ENCODE peak calls at places on chromosomes 13 and 19, in ten cellular contexts. One of them, this sample, is unnamed.

GRCh38 chr13:41061914-41062837 is 867 bp downstream of the WBP4 start:
- DNase-seq in cardiac muscle cell: peak; percentile 79
- DNase-seq in tibial artery: no peak
- DNase-seq in spleen: no peak
- DNase-seq in body of pancreas: no peak
- DNase-seq in colonic mucosa: no peak
- DNase-seq in left ventricle myocardium inferior: no peak
- DNase-seq in PC-3: peak; percentile 44
- DNase-seq in endodermal cell: no peak
- DNase-seq in pancreas: no peak
- DNase-seq in this sample: no peak

GRCh38 chr13:56347014-56347413 is 793.7 kb upstream of the PRR20A start:
- DNase-seq in tibial artery: no peak
- DNase-seq in spleen: no peak
- DNase-seq in pancreas: no peak
- DNase-seq in PC-3: no peak
- DNase-seq in cardiac muscle cell: no peak
- DNase-seq in colonic mucosa: no peak
- DNase-seq in endodermal cell: no peak
- DNase-seq in body of pancreas: no peak
- DNase-seq in left ventricle myocardium inferior: no peak
- DNase-seq in this sample: no peak

GRCh38 chr19:5308471-5309437 is 31.9 kb downstream of the PTPRS start:
- DNase-seq in spleen: no peak
- DNase-seq in cardiac muscle cell: no peak
- DNase-seq in pancreas: peak; percentile 79
- DNase-seq in PC-3: no peak
- DNase-seq in colonic mucosa: peak; percentile 39
- DNase-seq in endodermal cell: no peak
- DNase-seq in body of pancreas: peak; percentile 76
- DNase-seq in tibial artery: peak; percentile 76
- DNase-seq in left ventricle myocardium inferior: peak; percentile 42
- DNase-seq in this sample: peak; percentile 88

GRCh38 chr13:36028359-36028758 is 102.8 kb downstream of the DCLK1 start:
- DNase-seq in tibial artery: no peak
- DNase-seq in left ventricle myocardium inferior: no peak
- DNase-seq in body of pancreas: no peak
- DNase-seq in cardiac muscle cell: no peak
- DNase-seq in PC-3: no peak
- DNase-seq in spleen: no peak
- DNase-seq in pancreas: no peak
- DNase-seq in endodermal cell: no peak
- DNase-seq in colonic mucosa: no peak
- DNase-seq in this sample: no peak

GRCh38 chr19:43774103-43774939 is 6.5 kb downstream of the KCNN4 start:
- DNase-seq in colonic mucosa: peak; percentile 83
- DNase-seq in tibial artery: no peak
- DNase-seq in pancreas: peak; percentile 71
- DNase-seq in cardiac muscle cell: peak; percentile 86
- DNase-seq in body of pancreas: peak; percentile 64
- DNase-seq in spleen: peak; percentile 83
- DNase-seq in endodermal cell: peak; percentile 94
- DNase-seq in PC-3: no peak
- DNase-seq in left ventricle myocardium inferior: peak; percentile 68
- DNase-seq in this sample: peak; percentile 61

GRCh38 chr19:11370744-11371143 is 3.7 kb upstream of the SWSAP1 start:
- DNase-seq in left ventricle myocardium inferior: no peak
- DNase-seq in tibial artery: no peak
- DNase-seq in colonic mucosa: no peak
- DNase-seq in PC-3: no peak
- DNase-seq in body of pancreas: no peak
- DNase-seq in spleen: no peak
- DNase-seq in endodermal cell: no peak
- DNase-seq in pancreas: no peak
- DNase-seq in cardiac muscle cell: no peak
- DNase-seq in this sample: no peak

GRCh38 chr19:14189415-14189814 is 16.6 kb downstream of the ADGRL1 start:
- DNase-seq in PC-3: no peak
- DNase-seq in left ventricle myocardium inferior: no peak
- DNase-seq in endodermal cell: no peak
- DNase-seq in colonic mucosa: no peak
- DNase-seq in tibial artery: no peak
- DNase-seq in pancreas: no peak
- DNase-seq in cardiac muscle cell: no peak
- DNase-seq in spleen: no peak
- DNase-seq in body of pancreas: no peak
- DNase-seq in this sample: no peak

GRCh38 chr13:109955598-109955997 is 169.2 kb upstream of the IRS2 start:
- DNase-seq in left ventricle myocardium inferior: no peak
- DNase-seq in endodermal cell: no peak
- DNase-seq in body of pancreas: no peak
- DNase-seq in cardiac muscle cell: no peak
- DNase-seq in spleen: no peak
- DNase-seq in pancreas: no peak
- DNase-seq in PC-3: no peak
- DNase-seq in colonic mucosa: no peak
- DNase-seq in tibial artery: no peak
- DNase-seq in this sample: no peak

GRCh38 chr19:19405919-19406877 is 723 bp downstream of the GATAD2A start:
- DNase-seq in spleen: peak; percentile 92
- DNase-seq in tibial artery: no peak
- DNase-seq in colonic mucosa: peak; percentile 59
- DNase-seq in endodermal cell: peak; percentile 78
- DNase-seq in cardiac muscle cell: peak; percentile 69
- DNase-seq in left ventricle myocardium inferior: peak; percentile 59
- DNase-seq in PC-3: peak; percentile 54
- DNase-seq in pancreas: peak; percentile 62
- DNase-seq in body of pancreas: peak; percentile 64
- DNase-seq in this sample: peak; percentile 43

GRCh38 chr13:51453308-51453958 is 597 bp upstream of the INTS6 start:
- DNase-seq in tibial artery: peak; percentile 83
- DNase-seq in left ventricle myocardium inferior: peak; percentile 88
- DNase-seq in body of pancreas: peak; percentile 83
- DNase-seq in colonic mucosa: peak; percentile 87
- DNase-seq in cardiac muscle cell: no peak
- DNase-seq in pancreas: no peak
- DNase-seq in endodermal cell: no peak
- DNase-seq in PC-3: no peak
- DNase-seq in spleen: peak; percentile 97
- DNase-seq in this sample: peak; percentile 81

GRCh38 chr13:113211774-113212173 is 2.4 kb downstream of the CUL4A start:
- DNase-seq in spleen: no peak
- DNase-seq in left ventricle myocardium inferior: no peak
- DNase-seq in body of pancreas: no peak
- DNase-seq in pancreas: no peak
- DNase-seq in endodermal cell: peak; percentile 80
- DNase-seq in PC-3: peak; percentile 19
- DNase-seq in cardiac muscle cell: no peak
- DNase-seq in tibial artery: no peak
- DNase-seq in colonic mucosa: no peak
- DNase-seq in this sample: no peak

GRCh38 chr13:94656766-94657165 is 55.1 kb downstream of the GPR180 start:
- DNase-seq in pancreas: no peak
- DNase-seq in PC-3: peak; percentile 76
- DNase-seq in cardiac muscle cell: no peak
- DNase-seq in colonic mucosa: no peak
- DNase-seq in tibial artery: no peak
- DNase-seq in endodermal cell: no peak
- DNase-seq in left ventricle myocardium inferior: no peak
- DNase-seq in body of pancreas: no peak
- DNase-seq in spleen: no peak
- DNase-seq in this sample: no peak

GRCh38 chr13:29878101-29878500 is 27.7 kb upstream of the UBL3 start:
- DNase-seq in endodermal cell: no peak
- DNase-seq in body of pancreas: no peak
- DNase-seq in tibial artery: no peak
- DNase-seq in PC-3: no peak
- DNase-seq in spleen: no peak
- DNase-seq in cardiac muscle cell: no peak
- DNase-seq in colonic mucosa: no peak
- DNase-seq in pancreas: no peak
- DNase-seq in left ventricle myocardium inferior: no peak
- DNase-seq in this sample: no peak

GRCh38 chr19:16386619-16387240 is 62.1 kb downstream of the KLF2 start:
- DNase-seq in body of pancreas: peak; percentile 38
- DNase-seq in endodermal cell: peak; percentile 85
- DNase-seq in PC-3: peak; percentile 60
- DNase-seq in cardiac muscle cell: peak; percentile 69
- DNase-seq in tibial artery: no peak
- DNase-seq in left ventricle myocardium inferior: peak; percentile 33
- DNase-seq in spleen: peak; percentile 78
- DNase-seq in pancreas: peak; percentile 52
- DNase-seq in colonic mucosa: no peak
- DNase-seq in this sample: no peak

GRCh38 chr19:748274-748598 is 2.7 kb upstream of the MISP start:
- DNase-seq in PC-3: no peak
- DNase-seq in spleen: no peak
- DNase-seq in cardiac muscle cell: no peak
- DNase-seq in colonic mucosa: peak; percentile 88
- DNase-seq in pancreas: no peak
- DNase-seq in left ventricle myocardium inferior: no peak
- DNase-seq in body of pancreas: no peak
- DNase-seq in endodermal cell: peak; percentile 64
- DNase-seq in tibial artery: no peak
- DNase-seq in this sample: no peak

GRCh38 chr13:110322126-110322827 is 15.2 kb downstream of the COL4A2 start:
- DNase-seq in endodermal cell: no peak
- DNase-seq in PC-3: no peak
- DNase-seq in spleen: no peak
- DNase-seq in tibial artery: no peak
- DNase-seq in cardiac muscle cell: no peak
- DNase-seq in colonic mucosa: no peak
- DNase-seq in left ventricle myocardium inferior: no peak
- DNase-seq in body of pancreas: no peak
- DNase-seq in pancreas: no peak
- DNase-seq in this sample: no peak

GRCh38 chr19:29886535-29886934 is 55.5 kb upstream of the URI1 start:
- DNase-seq in pancreas: no peak
- DNase-seq in endodermal cell: no peak
- DNase-seq in tibial artery: no peak
- DNase-seq in left ventricle myocardium inferior: no peak
- DNase-seq in PC-3: no peak
- DNase-seq in colonic mucosa: no peak
- DNase-seq in spleen: no peak
- DNase-seq in body of pancreas: no peak
- DNase-seq in cardiac muscle cell: no peak
- DNase-seq in this sample: no peak

GRCh38 chr13:57137631-57138030 is 3.1 kb upstream of the PRR20A start:
- DNase-seq in colonic mucosa: no peak
- DNase-seq in tibial artery: no peak
- DNase-seq in PC-3: no peak
- DNase-seq in endodermal cell: no peak
- DNase-seq in spleen: no peak
- DNase-seq in left ventricle myocardium inferior: no peak
- DNase-seq in cardiac muscle cell: no peak
- DNase-seq in pancreas: no peak
- DNase-seq in body of pancreas: no peak
- DNase-seq in this sample: no peak

DNA sequence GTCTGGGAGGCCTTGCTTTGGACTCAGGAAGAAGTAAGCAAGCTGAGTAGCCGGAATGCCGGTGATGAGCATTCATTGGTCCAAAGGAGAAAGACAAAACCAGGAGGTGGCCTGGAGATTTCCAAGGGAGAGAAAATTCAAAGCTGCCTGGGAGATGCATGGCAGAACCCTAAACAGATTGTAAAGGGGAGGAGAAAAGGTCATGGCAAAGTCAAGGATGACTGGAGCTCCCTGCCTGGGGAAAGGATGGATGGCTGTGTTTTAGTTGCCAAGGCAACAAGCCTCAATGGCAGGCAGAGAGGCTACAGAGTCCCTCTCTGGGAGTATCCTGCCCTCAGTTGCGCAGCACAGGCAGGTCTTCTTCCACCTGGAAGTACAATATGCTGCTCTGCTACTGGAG is 134.0 kb downstream of the ENOX1 start:
- DNase-seq in colonic mucosa: no peak
- DNase-seq in left ventricle myocardium inferior: no peak
- DNase-seq in endodermal cell: no peak
- DNase-seq in PC-3: no peak
- DNase-seq in pancreas: no peak
- DNase-seq in tibial artery: no peak
- DNase-seq in cardiac muscle cell: no peak
- DNase-seq in body of pancreas: no peak
- DNase-seq in spleen: no peak
- DNase-seq in this sample: no peak
- H3K4me1 ChIP-seq in colonic mucosa: no peaks in the 10 kb centered on the region
- H3K4me1 ChIP-seq in left ventricle myocardium inferior: peaks cover 9% of the 10 kb centered on the region
- H3K4me1 ChIP-seq in endodermal cell: no peaks in the 10 kb centered on the region
- H3K4me1 ChIP-seq in PC-3: no peaks in the 10 kb centered on the region
- H3K4me1 ChIP-seq in pancreas: no peaks in the 10 kb centered on the region
- H3K4me1 ChIP-seq in tibial artery: no peaks in the 10 kb centered on the region
- H3K4me1 ChIP-seq in cardiac muscle cell: no peaks in the 10 kb centered on the region
- H3K4me1 ChIP-seq in body of pancreas: no peaks in the 10 kb centered on the region
- H3K4me1 ChIP-seq in spleen: no peaks in the 10 kb centered on the region
- H3K4me1 ChIP-seq in this sample: no peaks in the 10 kb centered on the region

DNA sequence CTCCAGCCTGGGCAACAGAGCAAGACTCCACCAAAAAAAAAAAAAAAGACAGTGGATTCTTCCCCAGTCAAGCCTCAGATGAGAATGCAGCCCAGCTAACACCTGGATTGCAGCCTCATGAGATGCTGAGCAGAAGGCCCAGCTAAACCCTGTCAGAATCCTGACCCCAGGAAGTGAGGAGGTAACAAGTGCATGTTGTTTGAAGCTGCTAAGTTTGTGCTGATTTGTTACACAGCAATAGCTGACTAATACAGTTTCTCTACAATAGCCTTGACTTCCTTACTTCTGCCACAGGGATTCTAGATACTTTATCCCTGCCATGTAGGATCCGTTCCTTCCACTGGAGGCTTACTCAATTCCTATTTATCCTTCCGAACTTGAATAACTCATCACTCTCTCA is 20.5 kb downstream of the TMPRSS9 start:
- DNase-seq in endodermal cell: no peak
- DNase-seq in pancreas: no peak
- DNase-seq in PC-3: no peak
- DNase-seq in colonic mucosa: no peak
- DNase-seq in body of pancreas: no peak
- DNase-seq in cardiac muscle cell: no peak
- DNase-seq in left ventricle myocardium inferior: no peak
- DNase-seq in spleen: no peak
- DNase-seq in tibial artery: no peak
- DNase-seq in this sample: no peak
- TF ChIP-seq CTCF in endodermal cell: no peak
- TF ChIP-seq CTCF in pancreas: no peak
- TF ChIP-seq CTCF in PC-3: no peak
- TF ChIP-seq CTCF in colonic mucosa: no peak
- TF ChIP-seq CTCF in body of pancreas: no peak
- TF ChIP-seq CTCF in cardiac muscle cell: no peak
- TF ChIP-seq CTCF in left ventricle myocardium inferior: no peak
- TF ChIP-seq CTCF in spleen: no peak
- TF ChIP-seq CTCF in tibial artery: no peak
- TF ChIP-seq CTCF in this sample: no peak

GRCh38 chr19:46347985-46348384 is 1.1 kb downstream of the PPP5C start:
- DNase-seq in PC-3: no peak
- DNase-seq in colonic mucosa: no peak
- DNase-seq in spleen: no peak
- DNase-seq in tibial artery: no peak
- DNase-seq in endodermal cell: no peak
- DNase-seq in left ventricle myocardium inferior: no peak
- DNase-seq in cardiac muscle cell: no peak
- DNase-seq in body of pancreas: no peak
- DNase-seq in pancreas: no peak
- DNase-seq in this sample: no peak
- H3K4me1 ChIP-seq in PC-3: peaks cover 12% of the 10 kb centered on the region
- H3K4me1 ChIP-seq in colonic mucosa: peaks cover 37% of the 10 kb centered on the region
- H3K4me1 ChIP-seq in spleen: peaks cover 63% of the 10 kb centered on the region
- H3K4me1 ChIP-seq in tibial artery: peaks cover 52% of the 10 kb centered on the region
- H3K4me1 ChIP-seq in endodermal cell: no peaks in the 10 kb centered on the region
- H3K4me1 ChIP-seq in left ventricle myocardium inferior: peaks cover 71% of the 10 kb centered on the region
- H3K4me1 ChIP-seq in cardiac muscle cell: peaks cover 13% of the 10 kb centered on the region
- H3K4me1 ChIP-seq in body of pancreas: peaks cover 62% of the 10 kb centered on the region
- H3K4me1 ChIP-seq in pancreas: peaks cover 26% of the 10 kb centered on the region
- H3K4me1 ChIP-seq in this sample: no peaks in the 10 kb centered on the region

GRCh38 chr13:99505814-99506269 is 4.6 kb downstream of the TM9SF2 start:
- DNase-seq in body of pancreas: no peak
- DNase-seq in PC-3: peak; percentile 50
- DNase-seq in endodermal cell: no peak
- DNase-seq in left ventricle myocardium inferior: no peak
- DNase-seq in cardiac muscle cell: no peak
- DNase-seq in tibial artery: no peak
- DNase-seq in colonic mucosa: no peak
- DNase-seq in spleen: no peak
- DNase-seq in pancreas: no peak
- DNase-seq in this sample: no peak
- TF ChIP-seq CTCF in body of pancreas: peak; percentile 19
- TF ChIP-seq CTCF in PC-3: peak; percentile 64
- TF ChIP-seq CTCF in endodermal cell: peak; percentile 67
- TF ChIP-seq CTCF in left ventricle myocardium inferior: peak; percentile 48
- TF ChIP-seq CTCF in cardiac muscle cell: peak; percentile 33
- TF ChIP-seq CTCF in tibial artery: peak; percentile 22
- TF ChIP-seq CTCF in colonic mucosa: peak; percentile 23
- TF ChIP-seq CTCF in spleen: no peak
- TF ChIP-seq CTCF in pancreas: no peak
- TF ChIP-seq CTCF in this sample: peak; percentile 14